ENCODE peak calls at places on chromosomes 16 and 17, in six cellular contexts. R, Y, X, J, A and Z are unnamed samples.

GRCh38 chr17:27355419-27355818 is 61.5 kb downstream of the WSB1 start:
- DNase-seq in R (no peak), Y (no peak), X (no peak), J (no peak), A (no peak), Z (no peak)

GRCh38 chr17:71902931-71903506 is 217.8 kb upstream of the SOX9 start:
- DNase-seq in R (no peak), Y (peak; percentile 35), X (no peak), J (no peak), A (no peak), Z (no peak)

GRCh38 chr16:7393680-7394079 is 61.0 kb downstream of the RBFOX1 start:
- DNase-seq in R (no peak), Y (no peak), X (no peak), J (no peak), A (no peak), Z (no peak)

GRCh38 chr16:51407199-51407598 is 256.1 kb upstream of the SALL1 start:
- DNase-seq in R (no peak), Y (no peak), X (no peak), J (no peak), A (no peak), Z (no peak)

GRCh38 chr17:71505200-71505599 is 615.6 kb upstream of the SOX9 start:
- DNase-seq in R (no peak), Y (no peak), X (no peak), J (no peak), A (no peak), Z (no peak)

GRCh38 chr16:62738631-62739030 is 702.4 kb upstream of the CDH8 start:
- DNase-seq in R (no peak), Y (no peak), X (no peak), J (no peak), A (no peak), Z (no peak)

GRCh38 chr16:29675811-29676643 is 3.0 kb upstream of the QPRT start:
- DNase-seq in R (peak; percentile 67), Y (peak; percentile 31), X (peak; percentile 85), J (peak; percentile 24), A (peak; percentile 58), Z (peak; percentile 72)

GRCh38 chr16:21302898-21303528 is 24.9 kb upstream of the CRYM start:
- DNase-seq in R (no peak), Y (peak; percentile 89), X (no peak), J (peak; percentile 28), A (peak; percentile 33), Z (peak; percentile 24)

GRCh38 chr16:4180511-4180910 is 61.4 kb downstream of the SRL start:
- DNase-seq in R (no peak), Y (no peak), X (no peak), J (no peak), A (no peak), Z (no peak)

GRCh38 chr16:84144301-84144858 is 597 bp downstream of the HSDL1 start:
- DNase-seq in R (peak; percentile 67), Y (peak; percentile 9), X (peak; percentile 50), J (no peak), A (peak; percentile 51), Z (peak; percentile 53)

GRCh38 chr16:8885674-8886592 is 3.8 kb downstream of the LITAFD start:
- DNase-seq in R (peak; percentile 69), Y (peak; percentile 37), X (peak; percentile 60), J (no peak), A (no peak), Z (no peak)

GRCh38 chr17:5544115-5544514 is 40.2 kb downstream of the NLRP1 start:
- DNase-seq in R (no peak), Y (no peak), X (no peak), J (no peak), A (no peak), Z (no peak)

GRCh38 chr17:4270746-4271145 is 7.0 kb upstream of the ANKFY1 start:
- DNase-seq in R (no peak), Y (no peak), X (no peak), J (no peak), A (no peak), Z (no peak)

GRCh38 chr17:48333034-48333491 is 97.0 kb downstream of the SKAP1 start:
- DNase-seq in R (no peak), Y (peak; percentile 51), X (no peak), J (no peak), A (no peak), Z (no peak)

GRCh38 chr17:1488826-1489275 is 3.6 kb downstream of the MYO1C start:
- DNase-seq in R (no peak), Y (no peak), X (no peak), J (no peak), A (no peak), Z (no peak)

GRCh38 chr17:15502315-15503112 is 35.1 kb upstream of the CDRT4 start:
- DNase-seq in R (peak; percentile 89), Y (peak; percentile 96), X (peak; percentile 97), J (peak; percentile 33), A (peak; percentile 69), Z (peak; percentile 70)

GRCh38 chr17:2034806-2035548 is 5.0 kb downstream of the DPH1 start:
- DNase-seq in R (no peak), Y (peak; percentile 80), X (no peak), J (no peak), A (no peak), Z (no peak)

GRCh38 chr16:10266809-10267208 is 84.6 kb upstream of the GRIN2A start:
- DNase-seq in R (no peak), Y (no peak), X (no peak), J (no peak), A (no peak), Z (no peak)

GRCh38 chr16:79639576-79640311 is 39.2 kb upstream of the MAF start:
- DNase-seq in R (no peak), Y (peak; percentile 15), X (no peak), J (no peak), A (no peak), Z (no peak)

GRCh38 chr16:85419503-85420408 is 193.4 kb upstream of the GSE1 start:
- DNase-seq in R (no peak), Y (no peak), X (no peak), J (no peak), A (no peak), Z (no peak)

GRCh38 chr16:62752837-62753236 is 716.6 kb upstream of the CDH8 start:
- DNase-seq in R (no peak), Y (no peak), X (peak; percentile 2), J (no peak), A (no peak), Z (no peak)

GRCh38 chr17:36614974-36615373 is 13.6 kb downstream of the MRM1 start:
- DNase-seq in R (no peak), Y (no peak), X (no peak), J (no peak), A (no peak), Z (no peak)

GRCh38 chr16:75105306-75106061 is 11.1 kb downstream of the LDHD start:
- DNase-seq in R (peak; percentile 84), Y (peak; percentile 83), X (no peak), J (no peak), A (no peak), Z (peak; percentile 50)

GRCh38 chr16:17170435-17170834 is 300.3 kb downstream of the XYLT1 start:
- DNase-seq in R (no peak), Y (no peak), X (no peak), J (no peak), A (no peak), Z (no peak)

GRCh38 chr16:72244853-72245252 is 72.9 kb upstream of the PMFBP1 start:
- DNase-seq in R (no peak), Y (no peak), X (peak; percentile 22), J (no peak), A (no peak), Z (no peak)

GRCh38 chr17:2239882-2240430 is 63.6 kb downstream of the SMG6 start:
- DNase-seq in R (no peak), Y (peak; percentile 93), X (no peak), J (no peak), A (no peak), Z (peak; percentile 74)

GRCh38 chr16:79901522-79901921 is 301.0 kb upstream of the MAF start:
- DNase-seq in R (no peak), Y (no peak), X (no peak), J (no peak), A (no peak), Z (no peak)

GRCh38 chr16:53094013-53094630 is 39.3 kb downstream of the CHD9 start:
- DNase-seq in R (no peak), Y (no peak), X (no peak), J (no peak), A (peak; percentile 53), Z (peak; percentile 71)

GRCh38 chr16:68288252-68288650 is 22.5 kb downstream of the SLC7A6OS start:
- DNase-seq in R (no peak), Y (no peak), X (no peak), J (no peak), A (no peak), Z (no peak)

GRCh38 chr16:68290455-68290854 is 20.3 kb downstream of the SLC7A6OS start:
- DNase-seq in R (no peak), Y (no peak), X (no peak), J (no peak), A (no peak), Z (no peak)

GRCh38 chr16:68291227-68291626 is 19.5 kb downstream of the SLC7A6OS start:
- DNase-seq in R (no peak), Y (no peak), X (no peak), J (no peak), A (no peak), Z (no peak)

GRCh38 chr16:68289202-68289601 is 21.5 kb downstream of the SLC7A6OS start:
- DNase-seq in R (no peak), Y (no peak), X (no peak), J (no peak), A (no peak), Z (no peak)

GRCh38 chr16:68289621-68290329 is 21.0 kb downstream of the SLC7A6OS start:
- DNase-seq in R (no peak), Y (no peak), X (no peak), J (no peak), A (peak; percentile 61), Z (peak; percentile 80)
- H4K20me1 ChIP-seq in R (peaks cover 15% of the 10 kb centered on the region), Y (no peaks in the 10 kb centered on the region), X (peaks cover 6% of the 10 kb centered on the region), J (no peaks in the 10 kb centered on the region), A (peaks cover 7% of the 10 kb centered on the region), Z (no peaks in the 10 kb centered on the region)

DNA sequence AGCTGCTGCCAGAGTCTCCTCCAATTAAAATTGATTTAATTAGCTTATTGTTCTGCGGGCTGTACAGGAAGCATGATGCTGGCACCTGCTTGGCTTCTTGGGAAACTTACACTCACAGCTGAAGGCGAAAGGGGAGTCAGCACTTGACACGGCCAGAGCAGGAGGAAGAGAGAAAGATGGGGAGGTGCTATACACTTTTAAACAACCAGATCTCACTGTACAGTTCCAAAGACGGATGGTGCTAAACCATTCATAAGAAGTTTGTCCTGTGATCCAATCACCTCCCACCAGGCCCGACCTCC is 1.4 kb upstream of the PRDM7 start:
- DNase-seq in R (no peak), Y (no peak), X (no peak), J (no peak), A (no peak), Z (no peak)
- H4K20me1 ChIP-seq in R (no peaks in the 10 kb centered on the region), Y (no peaks in the 10 kb centered on the region), X (no peaks in the 10 kb centered on the region), J (no peaks in the 10 kb centered on the region), A (no peaks in the 10 kb centered on the region), Z (no peaks in the 10 kb centered on the region)

GRCh38 chr17:57441270-57441600 is 184.9 kb downstream of the MSI2 start:
- DNase-seq in R (no peak), Y (no peak), X (no peak), J (no peak), A (no peak), Z (peak; percentile 59)
- H4K20me1 ChIP-seq in R (no peaks in the 10 kb centered on the region), Y (no peaks in the 10 kb centered on the region), X (no peaks in the 10 kb centered on the region), J (no peaks in the 10 kb centered on the region), A (peaks cover 9% of the 10 kb centered on the region), Z (no peaks in the 10 kb centered on the region)

DNA sequence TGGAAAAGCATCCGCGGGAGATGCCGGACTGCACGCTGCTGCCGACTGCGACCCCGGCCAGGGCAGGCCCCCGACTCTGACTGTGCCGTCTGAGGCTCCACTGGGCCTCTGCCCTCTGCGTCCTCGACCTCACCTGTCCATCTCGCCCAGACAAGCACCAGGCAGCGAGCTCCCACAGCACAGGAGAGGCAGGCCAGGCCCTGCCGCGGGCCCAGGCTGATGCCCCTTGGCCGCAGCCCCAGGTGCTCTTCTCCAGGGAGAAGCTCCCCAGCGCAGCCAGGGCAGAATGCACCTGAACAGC is 98.1 kb upstream of the DNAH17 start:
- DNase-seq in R (no peak), Y (no peak), X (no peak), J (no peak), A (no peak), Z (no peak)
- H4K20me1 ChIP-seq in R (no peaks in the 10 kb centered on the region), Y (no peaks in the 10 kb centered on the region), X (no peaks in the 10 kb centered on the region), J (no peaks in the 10 kb centered on the region), A (peaks cover 4% of the 10 kb centered on the region), Z (no peaks in the 10 kb centered on the region)